ENCODE peak calls at places on chromosomes 2 and 18, in six cellular contexts. B, G, Y, E, F and Q are unnamed samples.

GRCh38 chr2:66569321-66569851 is 134.5 kb downstream of the MEIS1 start:
- DNase-seq in B (no peak), G (no peak), Y (no peak), E (no peak), F (peak; percentile 35), Q (no peak)

GRCh38 chr18:65235966-65236634 is 514.7 kb upstream of the CDH7 start:
- DNase-seq in B (no peak), G (no peak), Y (no peak), E (no peak), F (no peak), Q (peak; percentile 7)

GRCh38 chr2:10538224-10538894 is 90.2 kb upstream of the ODC1 start:
- DNase-seq in B (no peak), G (peak; percentile 50), Y (no peak), E (no peak), F (no peak), Q (no peak)

GRCh38 chr2:237542001-237542704 is 24.2 kb upstream of the PRLH start:
- DNase-seq in B (no peak), G (no peak), Y (no peak), E (no peak), F (no peak), Q (no peak)

GRCh38 chr2:152411154-152411553 is 76.2 kb downstream of the FMNL2 start:
- DNase-seq in B (no peak), G (no peak), Y (no peak), E (no peak), F (no peak), Q (no peak)

GRCh38 chr2:120770176-120770575 is 34.5 kb downstream of the GLI2 start:
- DNase-seq in B (no peak), G (no peak), Y (peak; percentile 45), E (no peak), F (no peak), Q (no peak)

GRCh38 chr2:231546014-231546413 is 15.8 kb upstream of the NMUR1 start:
- DNase-seq in B (no peak), G (no peak), Y (no peak), E (no peak), F (no peak), Q (no peak)

GRCh38 chr2:67917332-67918054 is 145.3 kb downstream of the C1D start:
- DNase-seq in B (no peak), G (peak; percentile 28), Y (no peak), E (no peak), F (no peak), Q (no peak)

GRCh38 chr18:11986061-11986460 is 4.8 kb downstream of the IMPA2 start:
- DNase-seq in B (no peak), G (no peak), Y (peak; percentile 52), E (no peak), F (no peak), Q (no peak)

GRCh38 chr2:88933980-88934379 is 242.5 kb downstream of the RPIA start:
- DNase-seq in B (no peak), G (no peak), Y (no peak), E (no peak), F (no peak), Q (no peak)

GRCh38 chr2:16010011-16010410 is 69.7 kb downstream of the MYCN start:
- DNase-seq in B (no peak), G (no peak), Y (no peak), E (no peak), F (no peak), Q (no peak)

GRCh38 chr2:26487192-26487591 is 9.3 kb upstream of the OTOF start:
- DNase-seq in B (no peak), G (no peak), Y (no peak), E (no peak), F (no peak), Q (no peak)

GRCh38 chr18:9516437-9517064 is 41.2 kb downstream of the RALBP1 start:
- DNase-seq in B (no peak), G (no peak), Y (no peak), E (peak; percentile 17), F (peak; percentile 47), Q (no peak)

GRCh38 chr2:56369316-56369715 is 185.5 kb downstream of the CCDC85A start:
- DNase-seq in B (no peak), G (no peak), Y (no peak), E (no peak), F (no peak), Q (no peak)

GRCh38 chr18:72194072-72194471 is 350.1 kb downstream of the CBLN2 start:
- DNase-seq in B (no peak), G (no peak), Y (no peak), E (no peak), F (no peak), Q (no peak)

GRCh38 chr2:62526531-62527381 is 20.8 kb upstream of the TMEM17 start:
- DNase-seq in B (no peak), G (no peak), Y (no peak), E (no peak), F (peak; percentile 34), Q (no peak)

GRCh38 chr2:239184179-239184578 is 216.6 kb downstream of the HDAC4 start:
- DNase-seq in B (no peak), G (no peak), Y (peak; percentile 52), E (no peak), F (no peak), Q (no peak)

GRCh38 chr2:106704798-106705197 is 181.2 kb downstream of the ST6GAL2 start:
- DNase-seq in B (no peak), G (no peak), Y (no peak), E (no peak), F (no peak), Q (no peak)

GRCh38 chr2:28412625-28413151 is 20.0 kb downstream of the FOSL2 start:
- DNase-seq in B (no peak), G (no peak), Y (no peak), E (no peak), F (no peak), Q (no peak)
- H3K4me1 ChIP-seq in B (peaks cover 12% of the 10 kb centered on the region), G (peaks cover 51% of the 10 kb centered on the region), Y (peaks cover 59% of the 10 kb centered on the region), E (no peaks in the 10 kb centered on the region), F (peaks cover 10% of the 10 kb centered on the region), Q (no peaks in the 10 kb centered on the region)

DNA sequence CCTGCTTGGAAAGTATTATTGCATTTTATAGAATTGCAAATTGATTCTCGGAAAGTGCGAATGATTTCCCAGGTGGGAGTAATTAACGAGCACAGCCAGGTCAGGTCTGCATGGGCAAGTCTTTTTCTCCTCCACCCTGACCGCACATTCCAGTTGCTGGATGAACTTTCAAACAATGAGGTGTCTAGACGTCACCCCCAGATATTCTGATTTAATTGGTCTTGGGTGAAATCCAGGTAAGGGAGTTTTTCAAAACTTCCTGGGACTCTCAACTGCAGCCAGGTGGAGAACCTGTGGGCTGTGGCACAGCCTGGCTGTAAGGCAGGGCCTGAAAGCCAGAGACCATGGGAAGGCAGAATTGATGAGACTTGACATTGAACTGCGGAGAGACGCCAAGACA is 15.9 kb upstream of the RNF152 start:
- DNase-seq in B (no peak), G (no peak), Y (no peak), E (no peak), F (no peak), Q (no peak)
- TF ChIP-seq CTCF in B (no peak), G (no peak), Y (no peak), E (no peak), F (no peak), Q (no peak)

DNA sequence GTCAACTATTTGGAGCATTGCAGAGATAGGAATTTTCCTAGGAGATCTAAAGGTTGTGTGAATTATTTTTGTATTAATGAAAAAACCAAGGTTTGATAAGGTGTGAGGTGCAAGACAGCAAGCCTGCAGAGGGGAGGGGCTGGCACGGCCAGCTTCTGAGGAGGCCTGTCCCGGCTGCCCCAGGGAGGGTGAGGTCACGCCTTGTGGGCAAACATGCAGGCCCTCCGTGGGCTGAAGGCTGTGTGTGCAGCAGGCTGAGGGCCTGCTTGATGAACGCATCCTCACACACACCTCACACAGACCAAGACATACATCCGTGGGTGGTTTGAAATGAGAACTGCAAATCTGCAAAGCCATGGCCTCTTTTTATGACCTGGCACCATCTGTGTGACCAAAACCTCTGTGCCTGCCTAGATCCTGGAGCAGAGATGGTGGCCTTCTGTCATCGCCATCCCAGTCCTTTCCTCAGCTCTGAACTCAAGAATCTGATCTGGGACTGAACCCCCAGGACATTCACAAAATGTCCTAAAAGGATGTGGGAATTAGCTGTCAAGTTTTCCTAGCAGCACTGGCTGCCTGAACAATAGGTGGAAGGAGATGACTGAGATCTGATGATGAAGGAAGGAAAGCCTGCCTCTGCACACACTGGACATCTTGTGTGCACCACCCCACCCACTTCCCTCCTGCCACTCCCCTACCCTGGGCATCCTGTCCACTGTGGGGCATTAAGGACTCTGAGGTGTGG is 102.4 kb upstream of the MGAT4A start:
- DNase-seq in B (no peak), G (no peak), Y (no peak), E (no peak), F (no peak), Q (no peak)
- TF ChIP-seq EP300 in B (no peak), G (no peak), Y (no peak), E (no peak), F (no peak), Q (no peak)

GRCh38 chr2:197168705-197169104 is 141.9 kb downstream of the ANKRD44 start:
- DNase-seq in B (no peak), G (peak; percentile 52), Y (peak; percentile 78), E (no peak), F (peak; percentile 47), Q (peak; percentile 68)

GRCh38 chr2:197170137-197170682 is 140.4 kb downstream of the ANKRD44 start:
- DNase-seq in B (no peak), G (no peak), Y (no peak), E (no peak), F (no peak), Q (no peak)

GRCh38 chr2:197163755-197164753 is 146.5 kb downstream of the ANKRD44 start:
- DNase-seq in B (peak; percentile 13), G (no peak), Y (no peak), E (no peak), F (no peak), Q (no peak)

GRCh38 chr2:197165020-197165419 is 145.6 kb downstream of the ANKRD44 start:
- DNase-seq in B (no peak), G (no peak), Y (no peak), E (no peak), F (no peak), Q (no peak)

DNA sequence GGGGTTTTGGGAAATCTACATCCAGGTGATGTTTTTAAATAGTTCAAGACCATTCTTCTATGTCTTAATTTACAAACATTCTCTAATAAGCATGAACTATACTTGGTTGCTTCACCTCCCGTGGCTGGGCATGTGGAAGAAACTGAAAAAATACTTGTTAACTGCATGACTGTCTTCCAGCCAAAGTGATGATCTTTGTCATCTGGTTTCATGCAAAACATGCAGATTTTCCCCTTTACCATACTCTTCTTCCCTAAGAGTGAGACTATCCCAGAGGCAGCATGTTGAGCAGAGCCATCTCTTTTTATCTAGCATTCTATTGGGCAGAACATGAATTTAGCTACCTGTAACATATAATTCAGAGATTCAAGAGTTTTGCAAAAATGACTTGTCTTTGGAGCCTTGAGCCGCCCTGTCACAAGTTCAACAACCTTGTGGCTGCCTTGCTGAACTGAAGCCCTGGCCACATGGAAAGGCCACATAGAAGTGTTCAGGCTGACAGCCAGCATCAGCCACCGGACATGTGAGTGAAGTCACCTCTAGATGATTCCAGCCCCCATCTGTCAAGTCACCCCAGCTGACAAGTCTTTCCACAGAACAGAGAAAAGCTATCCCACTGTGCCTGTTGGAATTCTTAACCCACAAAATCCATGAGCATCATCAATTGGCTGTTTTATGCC is 142.8 kb downstream of the ANKRD44 start:
- DNase-seq in B (no peak), G (no peak), Y (no peak), E (no peak), F (no peak), Q (no peak)
- H3K4me1 ChIP-seq in B (peaks cover 12% of the 10 kb centered on the region), G (no peaks in the 10 kb centered on the region), Y (peaks cover 38% of the 10 kb centered on the region), E (peaks cover 10% of the 10 kb centered on the region), F (peaks cover 7% of the 10 kb centered on the region), Q (no peaks in the 10 kb centered on the region)

GRCh38 chr2:65063426-65063825 is 7.2 kb downstream of the CEP68 start:
- DNase-seq in B (no peak), G (no peak), Y (no peak), E (no peak), F (no peak), Q (no peak)
- TF ChIP-seq CTCF in B (no peak), G (no peak), Y (no peak), E (no peak), F (no peak), Q (no peak)